ENCODE peak calls at places on chromosomes 4 and X, in eight cellular contexts. E is Right ventricle myocardium superior; V is skeletal muscle cell; Q is activated naive CD4-positive, alpha-beta T cell treated with anti-CD3 and anti-CD28 coated beads, Interleukin-2, amount 10 ng/mL, durations not matched to agents 7 days and 5 days; S is LHCN-M2; R is ELR; T is heart right ventricle; Z is BJ. A is an unnamed sample.

GRCh38 chr4:164977243-164978164 is at the start of gene TRIM61:
- DNase-seq in E (peak; percentile 83), V (no peak), Q (peak; percentile 75), S (no peak), R (peak; percentile 10), T (peak; percentile 75), Z (no peak), A (no peak)

GRCh38 chrX:44873415-44874270 is 655 bp downstream of the KDM6A start:
- DNase-seq in E (peak; percentile 66), V (no peak), Q (peak; percentile 60), S (peak; percentile 47), R (peak; percentile 47), T (peak; percentile 47), Z (no peak), A (peak; percentile 64)

GRCh38 chr4:87732033-87732770 is 67.2 kb upstream of the IBSP start:
- DNase-seq in E (no peak), V (no peak), Q (no peak), S (peak; percentile 6), R (peak; percentile 59), T (no peak), Z (no peak), A (no peak)

GRCh38 chr4:65805936-65806335 is 135.6 kb upstream of the EPHA5 start:
- DNase-seq in E (no peak), V (no peak), Q (no peak), S (no peak), R (no peak), T (no peak), Z (no peak), A (peak; percentile 13)

GRCh38 chrX:45485682-45486081 is 285.0 kb upstream of the DIPK2B start:
- DNase-seq in E (no peak), V (no peak), Q (no peak), S (no peak), R (no peak), T (no peak), Z (no peak), A (peak; percentile 26)

GRCh38 chr4:4461850-4462249 is 74.9 kb downstream of the NSG1 start:
- DNase-seq in E (no peak), V (no peak), Q (no peak), S (no peak), R (no peak), T (no peak), Z (no peak), A (no peak)

GRCh38 chr4:144501231-144501780 is 144.7 kb upstream of the HHIP start:
- DNase-seq in E (no peak), V (no peak), Q (no peak), S (no peak), R (no peak), T (no peak), Z (no peak), A (peak; percentile 25)

GRCh38 chrX:119672252-119672825 is 20.6 kb downstream of the SEPTIN6 start:
- DNase-seq in E (no peak), V (no peak), Q (no peak), S (no peak), R (no peak), T (no peak), Z (no peak), A (no peak)

GRCh38 chrX:130771648-130772312 is 131.2 kb downstream of the ENOX2 start:
- DNase-seq in E (no peak), V (no peak), Q (no peak), S (no peak), R (no peak), T (no peak), Z (no peak), A (no peak)

GRCh38 chr4:43816107-43816506 is 632.5 kb downstream of the KCTD8 start:
- DNase-seq in E (no peak), V (peak; percentile 1), Q (no peak), S (no peak), R (no peak), T (no peak), Z (no peak), A (no peak)

GRCh38 chr4:147801820-147802219 is 69.9 kb downstream of the ARHGAP10 start:
- DNase-seq in E (no peak), V (no peak), Q (no peak), S (no peak), R (no peak), T (no peak), Z (no peak), A (no peak)

GRCh38 chrX:118392726-118393125 is 46.8 kb downstream of the WDR44 start:
- DNase-seq in E (no peak), V (no peak), Q (no peak), S (no peak), R (no peak), T (no peak), Z (no peak), A (no peak)

GRCh38 chr4:55568905-55569504 is 22.3 kb upstream of the CLOCK start:
- DNase-seq in E (no peak), V (no peak), Q (no peak), S (no peak), R (no peak), T (no peak), Z (no peak), A (no peak)

GRCh38 chrX:54819201-54819600 is 11.7 kb downstream of the MAGED2 start:
- DNase-seq in E (no peak), V (no peak), Q (no peak), S (no peak), R (no peak), T (no peak), Z (no peak), A (no peak)

GRCh38 chr4:129335263-129335662 is 239.3 kb downstream of the C4orf33 start:
- DNase-seq in E (no peak), V (no peak), Q (no peak), S (no peak), R (no peak), T (no peak), Z (no peak), A (no peak)

GRCh38 chrX:48498374-48498809 is 10.4 kb upstream of the PORCN start:
- DNase-seq in E (no peak), V (peak; percentile 63), Q (no peak), S (peak; percentile 88), R (peak; percentile 90), T (no peak), Z (no peak), A (peak; percentile 73)

GRCh38 chr4:138832563-138832962 is 183.0 kb upstream of the NOCT start:
- DNase-seq in E (no peak), V (no peak), Q (no peak), S (no peak), R (no peak), T (no peak), Z (no peak), A (no peak)

GRCh38 chrX:146006637-146007036 is 189.0 kb downstream of the SLITRK2 start:
- DNase-seq in E (no peak), V (no peak), Q (no peak), S (no peak), R (no peak), T (no peak), Z (no peak), A (no peak)

GRCh38 chr4:24809376-24809775 is 14.0 kb downstream of the SOD3 start:
- DNase-seq in E (no peak), V (no peak), Q (no peak), S (no peak), R (peak; percentile 15), T (no peak), Z (no peak), A (no peak)

GRCh38 chrX:40152173-40152705 is 54.5 kb upstream of the BCOR start:
- DNase-seq in E (peak; percentile 62), V (no peak), Q (peak; percentile 58), S (no peak), R (peak; percentile 23), T (peak; percentile 57), Z (no peak), A (no peak)

GRCh38 chr4:1209821-1210220 is 37.4 kb upstream of the SPON2 start:
- DNase-seq in E (peak; percentile 91), V (no peak), Q (no peak), S (peak; percentile 32), R (no peak), T (peak; percentile 88), Z (peak; percentile 41), A (no peak)

GRCh38 chr4:74014332-74014731 is 15.9 kb upstream of the CXCL5 start:
- DNase-seq in E (no peak), V (no peak), Q (no peak), S (no peak), R (no peak), T (no peak), Z (no peak), A (no peak)

GRCh38 chrX:134658421-134658896 is at the start of gene PLAC1:
- DNase-seq in E (no peak), V (no peak), Q (no peak), S (no peak), R (no peak), T (no peak), Z (no peak), A (peak; percentile 2)

GRCh38 chr4:47926667-47927258 is 12.4 kb upstream of the NFXL1 start:
- DNase-seq in E (no peak), V (peak; percentile 14), Q (peak; percentile 64), S (peak; percentile 62), R (peak; percentile 67), T (peak; percentile 17), Z (no peak), A (peak; percentile 43)

GRCh38 chrX:114580336-114580735 is 3.5 kb upstream of the HTR2C start:
- DNase-seq in E (no peak), V (no peak), Q (no peak), S (no peak), R (no peak), T (no peak), Z (no peak), A (no peak)

GRCh38 chr4:72896515-72896914 is 173.0 kb downstream of the COX18 start:
- DNase-seq in E (no peak), V (peak; percentile 71), Q (no peak), S (peak; percentile 72), R (peak; percentile 56), T (no peak), Z (peak; percentile 90), A (peak; percentile 12)

A was measured in mammary epithelial cell.